ENCODE peak calls at places on chromosome 20, in nine cellular contexts. M is GM23248, C is HCT116, X is PC-3, O is SK-N-SH, A is hepatocyte, B is neural progenitor cell, D is MM.1S, E is OCI-LY7. J is an unnamed sample.

GRCh38 chr20:43979576-43979975 is 64.9 kb downstream of the TOX2 start:
- DNase-seq in M (no peak), C (no peak), X (no peak), O (no peak), A (no peak), B (no peak), D (no peak), E (no peak), J (no peak)

GRCh38 chr20:18323705-18324104 is 35.4 kb downstream of the ZNF133 start:
- DNase-seq in M (no peak), C (no peak), X (no peak), O (no peak), A (no peak), B (peak), D (no peak), E (no peak), J (peak)

GRCh38 chr20:7851031-7851490 is 89.2 kb downstream of the HAO1 start:
- DNase-seq in M (peak), C (no peak), X (peak), O (no peak), A (no peak), B (no peak), D (no peak), E (no peak), J (peak)

GRCh38 chr20:5657873-5658200 is 92.4 kb upstream of the SHLD1 start:
- DNase-seq in M (no peak), C (no peak), X (no peak), O (no peak), A (no peak), B (no peak), D (no peak), E (no peak), J (no peak)

GRCh38 chr20:56911946-56912345 is 282.8 kb downstream of the TFAP2C start:
- DNase-seq in M (no peak), C (no peak), X (no peak), O (no peak), A (no peak), B (no peak), D (no peak), E (no peak), J (peak)

GRCh38 chr20:25281541-25281991 is 33.7 kb downstream of the PYGB start:
- DNase-seq in M (no peak), C (no peak), X (no peak), O (no peak), A (no peak), B (no peak), D (peak), E (peak), J (no peak)

GRCh38 chr20:60137657-60138245 is 179.5 kb downstream of the CDH26 start:
- DNase-seq in M (peak), C (peak), X (peak), O (no peak), A (no peak), B (peak), D (peak), E (peak), J (peak)

GRCh38 chr20:10033905-10034304 is 882 bp upstream of the ANKEF1 start:
- DNase-seq in M (no peak), C (no peak), X (no peak), O (no peak), A (no peak), B (no peak), D (no peak), E (no peak), J (no peak)

GRCh38 chr20:5451643-5452210 is 135.0 kb upstream of the PROKR2 start:
- DNase-seq in M (no peak), C (no peak), X (no peak), O (no peak), A (no peak), B (no peak), D (no peak), E (no peak), J (no peak)

DNA sequence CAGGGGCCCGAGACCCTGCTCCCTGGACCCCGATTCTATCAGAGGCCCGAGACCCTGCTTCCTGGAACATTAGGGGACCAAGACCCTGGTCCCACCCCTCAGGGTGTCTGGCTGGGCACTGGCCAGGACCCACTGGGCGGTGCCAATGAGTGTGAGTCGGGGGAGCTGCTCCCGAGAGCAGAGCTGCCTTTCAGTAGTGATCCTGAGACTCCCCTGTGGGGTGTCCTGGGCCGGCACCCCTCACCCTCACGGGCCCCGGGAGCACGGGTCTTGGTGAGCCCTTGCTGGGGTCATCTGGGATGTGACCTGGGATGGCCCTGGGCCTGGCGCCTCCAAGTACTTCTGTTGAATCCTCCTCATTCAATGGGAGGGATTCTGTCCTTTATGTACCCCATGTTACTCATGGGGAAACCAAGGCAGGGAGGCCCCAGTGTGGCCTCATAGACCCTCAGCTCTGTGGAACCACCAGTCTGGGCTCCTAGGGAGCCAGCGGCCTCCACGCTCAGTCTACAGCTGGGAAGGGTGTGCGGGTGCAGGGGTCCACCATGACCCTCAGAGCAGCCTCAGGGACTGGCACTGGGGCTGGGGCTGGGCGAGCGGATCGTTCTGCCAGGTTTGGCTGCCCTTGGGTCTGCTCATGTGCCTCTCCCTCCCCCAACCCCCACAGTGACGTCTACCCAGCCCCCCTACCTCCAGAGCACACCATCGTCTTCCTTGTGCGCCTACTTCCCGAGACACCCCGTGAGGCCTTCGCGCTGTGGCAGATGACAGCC is 25.6 kb downstream of the COL20A1 start:
- DNase-seq in M (no peak), C (no peak), X (no peak), O (no peak), A (no peak), B (no peak), D (no peak), E (no peak), J (no peak)
- TF ChIP-seq EZH2phosphoT487 in M (no peak), C (no peak), X (no peak), O (no peak), A (no peak), B (no peak), D (no peak), E (no peak), J (no peak)

GRCh38 chr20:50368813-50369224 is 141.4 kb upstream of the PTPN1 start:
- DNase-seq in M (peak), C (no peak), X (no peak), O (no peak), A (peak), B (no peak), D (no peak), E (no peak), J (no peak)

GRCh38 chr20:50367739-50368375 is 142.3 kb upstream of the PTPN1 start:
- DNase-seq in M (no peak), C (no peak), X (no peak), O (no peak), A (no peak), B (no peak), D (no peak), E (no peak), J (no peak)

GRCh38 chr20:50369225-50370035 is 140.8 kb upstream of the PTPN1 start:
- DNase-seq in M (no peak), C (no peak), X (no peak), O (no peak), A (peak), B (no peak), D (no peak), E (no peak), J (no peak)

GRCh38 chr20:50367104-50367674 is 143.0 kb upstream of the PTPN1 start:
- DNase-seq in M (no peak), C (no peak), X (no peak), O (no peak), A (no peak), B (no peak), D (no peak), E (no peak), J (no peak)

DNA sequence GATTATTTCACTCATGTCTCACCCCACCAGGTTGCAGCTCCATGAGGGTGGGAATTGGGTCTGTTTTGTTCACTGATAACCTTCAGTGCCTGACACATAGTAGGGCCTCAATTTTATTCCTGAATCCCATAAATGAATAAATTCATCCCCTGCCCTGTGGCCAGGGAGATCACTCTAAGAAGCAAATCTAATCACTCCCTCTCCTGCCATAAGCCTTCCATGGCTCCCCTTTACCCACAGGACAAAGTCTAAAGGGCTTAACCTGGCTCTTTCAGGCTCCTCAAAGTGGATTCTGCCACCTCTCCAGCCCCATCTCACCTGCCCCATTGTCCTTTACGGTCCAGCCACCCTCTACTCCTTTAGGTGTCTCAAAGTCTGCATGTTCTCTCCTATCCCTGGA is 141.8 kb upstream of the PTPN1 start:
- DNase-seq in M (no peak), C (no peak), X (no peak), O (no peak), A (no peak), B (no peak), D (no peak), E (no peak), J (no peak)
- H2AFZ ChIP-seq in M (no peak), C (no peak), X (no peak), O (no peak), A (no peak), B (no peak), D (no peak), E (no peak), J (no peak)

GRCh38 chr20:36670665-36671357 is 24.8 kb upstream of the SLA2 start:
- DNase-seq in M (no peak), C (no peak), X (no peak), O (no peak), A (peak), B (no peak), D (no peak), E (no peak), J (no peak)

GRCh38 chr20:36663026-36663425 is 17.0 kb upstream of the SLA2 start:
- DNase-seq in M (no peak), C (no peak), X (no peak), O (no peak), A (no peak), B (no peak), D (no peak), E (no peak), J (no peak)

GRCh38 chr20:36666181-36666740 is 20.3 kb upstream of the SLA2 start:
- DNase-seq in M (peak), C (no peak), X (peak), O (no peak), A (no peak), B (no peak), D (no peak), E (peak), J (no peak)
- TF ChIP-seq EZH2phosphoT487 in M (no peak), C (no peak), X (no peak), O (no peak), A (no peak), B (no peak), D (no peak), E (no peak), J (no peak)

GRCh38 chr20:35870541-35871307 is 83.6 kb downstream of the SCAND1 start:
- DNase-seq in M (peak), C (no peak), X (no peak), O (no peak), A (no peak), B (no peak), D (no peak), E (no peak), J (no peak)
- H2AFZ ChIP-seq in M (peak), C (no peak), X (no peak), O (peak), A (no peak), B (no peak), D (no peak), E (no peak), J (no peak)

DNA sequence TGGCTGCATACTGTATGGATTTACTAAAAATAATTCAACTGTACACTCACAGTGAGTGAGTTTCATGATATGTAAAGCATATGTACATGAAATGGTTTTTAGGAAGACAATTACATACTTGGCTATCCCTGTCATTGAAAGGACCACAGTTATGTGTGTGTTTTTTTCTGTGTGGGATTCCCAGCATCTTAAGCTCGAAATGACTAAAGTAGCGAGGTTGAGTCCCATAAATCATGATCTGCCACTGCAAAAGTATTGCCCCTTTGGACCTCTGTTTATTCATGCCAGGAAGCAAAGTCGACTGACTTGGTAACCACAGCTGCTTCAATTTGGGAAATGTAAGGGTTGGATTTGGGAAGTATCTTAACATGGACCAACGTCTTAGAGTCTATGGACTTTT is 5.5 kb upstream of the SALL4 start:
- DNase-seq in M (no peak), C (no peak), X (no peak), O (no peak), A (no peak), B (no peak), D (no peak), E (no peak), J (no peak)
- TF ChIP-seq EZH2phosphoT487 in M (no peak), C (no peak), X (no peak), O (no peak), A (no peak), B (no peak), D (no peak), E (no peak), J (no peak)

DNA sequence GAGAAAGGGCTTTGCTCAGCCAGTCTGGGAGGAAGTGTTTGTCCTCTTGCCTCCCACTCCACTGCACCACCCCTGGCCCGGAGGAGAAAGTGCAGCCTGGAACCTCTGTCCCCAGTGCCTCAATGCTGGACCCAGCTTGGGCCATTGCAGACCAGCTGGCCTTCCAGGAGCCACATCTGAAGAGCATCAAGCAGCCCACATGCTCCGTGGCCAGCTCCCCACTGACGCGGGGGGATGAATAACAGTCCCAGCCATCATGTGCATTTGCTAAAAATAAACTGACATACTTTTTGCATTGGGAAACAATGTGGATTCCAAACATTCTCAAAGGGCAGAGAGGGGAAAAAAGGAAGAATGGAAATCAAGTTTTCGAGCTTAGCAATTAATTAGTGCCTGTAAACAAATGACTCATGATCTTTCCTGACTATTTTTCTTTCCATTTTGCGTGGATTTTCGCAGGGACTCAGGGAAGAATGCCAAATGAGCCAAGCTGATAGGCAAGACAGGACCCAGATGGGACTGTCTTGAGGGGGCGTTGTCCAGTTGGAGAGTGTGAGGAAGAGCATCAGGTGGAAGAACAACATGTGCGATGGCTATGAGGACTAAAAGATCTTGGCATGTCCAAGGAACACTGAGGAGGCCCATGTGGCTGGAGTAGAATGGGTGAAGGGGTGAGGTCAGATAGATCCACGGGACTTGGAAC is 34.1 kb downstream of the CEBPB start:
- DNase-seq in M (peak), C (no peak), X (no peak), O (no peak), A (peak), B (no peak), D (no peak), E (no peak), J (peak)
- H2AFZ ChIP-seq in M (no peak), C (no peak), X (no peak), O (no peak), A (no peak), B (no peak), D (no peak), E (no peak), J (peak)

GRCh38 chr20:35771367-35771688 is 487 bp upstream of the PHF20 start:
- DNase-seq in M (no peak), C (no peak), X (no peak), O (no peak), A (no peak), B (no peak), D (no peak), E (no peak), J (peak)

GRCh38 chr20:35766843-35767242 is 5.0 kb upstream of the PHF20 start:
- DNase-seq in M (no peak), C (no peak), X (no peak), O (no peak), A (no peak), B (no peak), D (no peak), E (no peak), J (no peak)

GRCh38 chr20:35772563-35773058 is 796 bp downstream of the PHF20 start:
- DNase-seq in M (peak), C (no peak), X (no peak), O (no peak), A (no peak), B (peak), D (no peak), E (no peak), J (peak)

GRCh38 chr20:35771689-35772562 is at the start of gene PHF20:
- DNase-seq in M (peak), C (peak), X (peak), O (peak), A (peak), B (peak), D (peak), E (peak), J (peak)

DNA sequence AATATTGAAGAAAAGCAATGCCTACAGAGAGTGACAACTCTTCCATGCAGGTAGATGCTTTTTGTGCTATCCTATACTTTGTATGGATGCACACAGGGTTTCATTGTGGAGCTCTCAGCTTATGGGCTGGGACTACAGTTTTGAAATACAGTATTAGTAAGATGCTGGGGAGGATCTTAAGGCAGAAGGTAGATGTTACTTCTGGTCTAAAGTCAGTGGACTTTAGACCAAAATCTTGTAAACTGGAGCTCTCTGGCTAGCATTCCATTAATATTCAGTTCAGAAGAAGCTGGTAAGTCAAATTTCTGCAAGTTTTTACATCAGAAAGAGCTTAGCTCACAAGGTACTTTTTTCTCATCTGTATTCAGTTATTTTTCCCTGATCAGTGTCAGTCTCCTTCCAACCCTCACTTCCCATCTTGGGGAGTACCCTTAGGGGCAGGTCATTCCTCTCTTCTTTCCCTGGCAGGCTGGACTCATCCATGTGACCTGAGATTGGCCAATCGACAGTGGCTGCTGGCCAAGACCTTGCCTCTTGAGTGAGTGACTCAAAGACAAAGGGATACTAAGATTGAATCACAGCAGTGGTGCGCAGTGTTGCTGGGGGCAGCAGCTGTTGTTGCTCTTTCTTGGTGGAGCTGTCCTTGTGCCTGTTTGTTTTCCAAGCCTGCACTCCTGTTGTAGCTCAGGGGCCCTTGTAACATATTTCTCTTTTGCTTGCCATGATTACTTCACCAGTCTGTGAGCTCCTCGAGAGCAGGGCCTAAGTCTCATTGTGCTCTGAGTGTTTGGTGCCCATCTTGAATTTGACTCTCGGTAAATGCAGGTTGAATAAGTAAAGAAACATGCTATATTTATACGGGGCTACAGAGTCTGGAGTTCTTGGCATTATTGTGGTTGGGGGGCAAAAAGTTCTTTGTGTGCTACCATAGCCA is 2.8 kb upstream of the PHF20 start:
- DNase-seq in M (peak), C (peak), X (peak), O (peak), A (peak), B (peak), D (no peak), E (no peak), J (peak)
- TF ChIP-seq EZH2phosphoT487 in M (no peak), C (no peak), X (no peak), O (no peak), A (no peak), B (no peak), D (no peak), E (no peak), J (no peak)

GRCh38 chr20:363319-364078 is 16.6 kb downstream of the NRSN2 start:
- DNase-seq in M (peak), C (no peak), X (peak), O (no peak), A (peak), B (no peak), D (no peak), E (peak), J (no peak)

GRCh38 chr20:364905-365794 is 15.4 kb upstream of the TRIB3 start:
- DNase-seq in M (peak), C (peak), X (peak), O (no peak), A (no peak), B (no peak), D (no peak), E (peak), J (peak)

GRCh38 chr20:361562-361961 is 14.7 kb downstream of the NRSN2 start:
- DNase-seq in M (no peak), C (no peak), X (no peak), O (no peak), A (no peak), B (no peak), D (no peak), E (peak), J (no peak)

GRCh38 chr20:358891-359555 is 12.1 kb downstream of the NRSN2 start:
- DNase-seq in M (peak), C (no peak), X (no peak), O (no peak), A (no peak), B (no peak), D (no peak), E (no peak), J (no peak)

GRCh38 chr20:362271-363254 is 15.7 kb downstream of the NRSN2 start:
- DNase-seq in M (peak), C (peak), X (peak), O (peak), A (peak), B (no peak), D (peak), E (peak), J (peak)
- H2AFZ ChIP-seq in M (peak), C (peak), X (peak), O (no peak), A (no peak), B (no peak), D (peak), E (peak), J (no peak)

J was measured in GM23338.